ENCODE peak calls at places on chromosomes 13 and 19, in six cellular contexts. O is CD4-positive, alpha-beta memory T cell; C is endodermal cell; Q is brain microvascular endothelial cell; W is CD4-positive, CD25-positive, alpha-beta regulatory T cell; F is cardiac muscle cell. Y is an unnamed sample. For H3K27me3 and H3K36me3, the result is how much of the 10 kb centered on the place peaks cover.

GRCh38 chr13:66560991-66561390 is 669.1 kb downstream of the PCDH9 start:
- DNase-seq in O (no peak), W (no peak), Q (no peak), C (no peak), F (no peak), Y (no peak)

GRCh38 chr19:20182232-20182785 is 15.3 kb downstream of the ZNF486 start:
- DNase-seq in O (no peak), Q (no peak), C (no peak), W (no peak), F (no peak), Y (no peak)

GRCh38 chr19:17490411-17490810 is 20.1 kb downstream of the SLC27A1 start:
- DNase-seq in W (peak), C (no peak), F (no peak), O (peak), Q (no peak), Y (no peak)

GRCh38 chr13:44371421-44371820 is 2.2 kb upstream of the SERP2 start:
- DNase-seq in F (no peak), Q (no peak), O (no peak), C (no peak), W (no peak), Y (no peak)

GRCh38 chr13:73991884-73992283 is 142.3 kb downstream of the KLF12 start:
- DNase-seq in F (no peak), W (no peak), Q (no peak), O (no peak), C (no peak), Y (no peak)

GRCh38 chr13:67736646-67737420 is 506.7 kb upstream of the PCDH9 start:
- DNase-seq in Q (peak), F (peak), W (no peak), C (peak), O (no peak), Y (no peak)

GRCh38 chr13:27792393-27793218 is at the start of gene GSX1:
- DNase-seq in O (peak), W (peak), Q (peak), C (peak), F (peak), Y (peak)

GRCh38 chr19:51352783-51353360 is 10.9 kb upstream of the VSIG10L start:
- DNase-seq in F (no peak), Q (no peak), W (no peak), C (peak), O (no peak), Y (no peak)

GRCh38 chr13:102139626-102140025 is 262.2 kb downstream of the FGF14 start:
- DNase-seq in F (no peak), C (no peak), W (no peak), Q (no peak), O (no peak), Y (no peak)

GRCh38 chr13:99655351-99656091 is 154.2 kb downstream of the TM9SF2 start:
- DNase-seq in C (no peak), F (no peak), W (peak), O (no peak), Q (peak), Y (no peak)

GRCh38 chr13:99335603-99336002 is 28.4 kb upstream of the GPR183 start:
- DNase-seq in O (no peak), Q (no peak), F (no peak), W (no peak), C (no peak), Y (no peak)

GRCh38 chr19:14271830-14272229 is 65.9 kb upstream of the ADGRL1 start:
- DNase-seq in F (no peak), C (no peak), Q (no peak), W (no peak), O (no peak), Y (no peak)

GRCh38 chr19:14272623-14273022 is 66.7 kb upstream of the ADGRL1 start:
- DNase-seq in C (no peak), F (no peak), Q (no peak), O (no peak), W (no peak), Y (no peak)

GRCh38 chr19:14277608-14278007 is 71.6 kb upstream of the ADGRL1 start:
- DNase-seq in Q (no peak), O (no peak), F (no peak), W (no peak), C (no peak), Y (no peak)
- H3K4me3 ChIP-seq in Q (no peak), O (no peak), F (no peak), W (no peak), C (no peak), Y (no peak)

GRCh38 chr19:6071840-6072239 is 38.5 kb downstream of the RFX2 start:
- DNase-seq in Q (no peak), O (no peak), C (no peak), F (no peak), W (no peak), Y (no peak)

GRCh38 chr19:6076291-6076665 is 34.0 kb downstream of the RFX2 start:
- DNase-seq in O (no peak), F (no peak), W (no peak), C (no peak), Q (no peak), Y (no peak)

GRCh38 chr19:6073858-6074708 is 36.2 kb downstream of the RFX2 start:
- DNase-seq in F (no peak), Q (no peak), C (no peak), W (no peak), O (no peak), Y (no peak)

GRCh38 chr19:6076675-6077463 is 33.4 kb downstream of the RFX2 start:
- DNase-seq in Q (peak), O (no peak), W (no peak), F (no peak), C (no peak), Y (no peak)

GRCh38 chr19:6074709-6075403 is 35.4 kb downstream of the RFX2 start:
- DNase-seq in Q (no peak), C (no peak), O (no peak), F (no peak), W (no peak), Y (no peak)
- H3K27me3 ChIP-seq in Q (under half), C (under half), O (under half), F (under half), W (under half), Y (under half)

GRCh38 chr19:6415592-6416190 is 8.9 kb downstream of the KHSRP start:
- DNase-seq in F (no peak), Q (no peak), O (no peak), C (no peak), W (no peak), Y (no peak)

GRCh38 chr19:6417713-6418561 is 6.7 kb downstream of the KHSRP start:
- DNase-seq in F (no peak), C (peak), Q (no peak), W (no peak), O (no peak), Y (no peak)

GRCh38 chr19:6418562-6418932 is 6.1 kb downstream of the KHSRP start:
- DNase-seq in C (no peak), O (no peak), W (no peak), Q (no peak), F (no peak), Y (no peak)

GRCh38 chr19:6414793-6415591 is 9.6 kb downstream of the KHSRP start:
- DNase-seq in F (no peak), C (no peak), W (no peak), O (no peak), Q (no peak), Y (no peak)

DNA sequence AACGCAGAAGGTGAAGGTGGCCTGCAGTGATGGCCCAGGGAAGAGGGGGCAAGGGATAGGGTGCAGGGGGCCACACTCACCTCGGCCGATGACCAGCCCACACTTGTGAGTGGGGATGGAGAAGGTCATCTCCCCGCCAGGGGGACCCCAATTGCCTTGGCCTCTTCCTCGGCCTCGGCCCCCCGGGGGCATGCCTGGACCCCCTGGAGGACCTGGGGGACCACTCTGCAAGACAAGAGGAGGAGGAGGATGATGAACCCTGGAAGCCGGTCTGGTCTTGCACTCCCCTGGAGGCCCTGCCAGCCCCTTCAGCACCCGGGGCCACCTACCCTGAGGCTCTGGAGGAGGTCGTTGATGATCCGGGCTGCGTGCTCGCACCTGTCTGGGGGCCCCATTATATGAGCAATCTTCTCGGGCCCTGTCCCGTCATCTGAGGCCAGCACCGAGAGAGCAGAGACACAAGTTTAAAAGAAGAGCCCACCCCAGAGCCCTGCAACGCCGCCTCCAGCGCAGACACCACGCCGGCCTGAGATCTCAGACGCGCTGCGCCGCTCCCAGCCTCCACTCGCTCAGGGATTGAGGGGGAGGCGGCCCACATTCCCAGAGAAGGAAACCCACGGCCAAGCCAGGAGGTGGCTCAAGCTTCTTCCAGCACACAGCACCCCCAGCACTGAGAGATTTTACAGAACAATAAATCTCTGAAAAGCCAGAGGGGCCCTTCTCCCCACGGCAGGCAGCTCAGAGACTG is 7.8 kb downstream of the KHSRP start:
- DNase-seq in O (no peak), F (no peak), C (no peak), W (no peak), Q (no peak), Y (no peak)
- H3K36me3 ChIP-seq in O (half or more), F (half or more), C (half or more), W (half or more), Q (half or more), Y (under half)

GRCh38 chr19:43667524-43668405 is 2.2 kb downstream of the PLAUR start:
- DNase-seq in F (no peak), C (no peak), O (no peak), Q (no peak), W (no peak), Y (no peak)
- H3K4me3 ChIP-seq in F (peak), C (peak), O (peak), Q (peak), W (peak), Y (peak)

DNA sequence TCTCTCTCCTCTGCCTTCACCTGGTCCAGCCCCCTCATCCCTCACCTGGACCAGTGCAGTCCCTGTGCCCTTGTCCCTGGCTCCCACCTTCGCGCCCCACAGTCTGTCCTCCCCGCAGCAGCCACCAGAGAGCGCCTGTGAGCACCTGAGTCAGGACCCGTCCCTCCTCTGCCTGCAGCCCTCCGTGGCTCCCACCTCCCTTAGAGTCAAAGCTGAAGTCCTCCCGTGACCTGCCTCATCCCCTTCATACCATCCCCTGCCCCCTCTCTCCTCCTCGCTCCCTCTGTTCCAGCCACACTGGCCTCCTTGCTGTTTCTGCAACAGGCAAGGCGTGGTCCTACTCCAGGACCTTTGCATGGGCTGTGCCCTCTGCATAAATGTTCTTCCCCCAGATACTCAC is 10.3 kb downstream of the CELF5 start:
- DNase-seq in Q (no peak), O (no peak), C (peak), F (no peak), W (no peak), Y (no peak)
- H3K27me3 ChIP-seq in Q (under half), O (under half), C (under half), F (under half), W (under half), Y (under half)

DNA sequence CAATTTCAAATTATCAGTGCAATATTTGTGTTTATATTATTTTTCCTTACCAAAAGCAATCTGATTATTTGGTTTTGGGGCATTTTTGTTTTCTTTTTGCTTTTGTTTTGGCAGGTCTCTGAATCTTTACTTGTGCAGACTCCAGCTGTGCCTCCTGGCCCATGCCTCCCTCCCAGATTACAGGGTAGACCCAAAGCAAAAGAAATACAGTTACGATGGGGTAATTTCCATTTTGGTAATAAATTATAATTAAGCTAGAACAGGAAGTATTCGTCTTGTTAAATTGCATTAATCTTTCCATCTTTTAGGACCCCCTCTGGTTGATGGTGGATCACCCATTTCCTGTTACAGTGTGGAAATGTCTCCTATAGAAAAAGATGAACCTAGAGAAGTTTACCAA is 29.2 kb upstream of the MLNR start:
- DNase-seq in W (no peak), C (no peak), O (no peak), Q (no peak), F (no peak), Y (no peak)
- H3K36me3 ChIP-seq in W (half or more), C (half or more), O (under half), Q (under half), F (half or more), Y (under half)

DNA sequence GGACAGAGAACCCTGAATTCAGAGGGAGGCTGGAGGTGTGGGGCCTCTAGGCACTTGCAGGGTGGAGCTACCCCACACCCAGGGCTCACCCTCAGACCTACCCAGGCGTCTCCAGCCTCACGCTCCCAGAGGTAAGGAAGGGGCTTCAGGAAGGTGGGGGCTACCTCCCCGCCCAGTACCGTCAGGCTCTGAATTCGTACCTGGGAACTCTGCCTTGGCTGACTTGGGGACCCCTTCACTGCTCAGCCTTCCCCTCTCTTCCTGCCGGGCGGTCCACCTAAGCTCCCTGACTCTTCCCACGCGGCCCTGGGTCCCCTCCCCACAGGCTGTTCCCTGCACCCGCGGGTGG is 28.5 kb upstream of the PARP4 start:
- DNase-seq in C (no peak), F (no peak), O (no peak), Q (no peak), W (no peak), Y (no peak)
- H3K4me3 ChIP-seq in C (no peak), F (peak), O (peak), Q (peak), W (no peak), Y (peak)

GRCh38 chr19:1457031-1457739 is 7.3 kb downstream of the APC2 start:
- DNase-seq in F (no peak), W (no peak), C (peak), Q (no peak), O (no peak), Y (no peak)
- H3K27me3 ChIP-seq in F (half or more), W (under half), C (under half), Q (under half), O (under half), Y (under half)

Y was measured in naive thymus-derived CD4-positive, alpha-beta T cell.